ENCODE peak calls at places on chromosome X, in seven cellular contexts. One of them, this sample, is unnamed.

GRCh38 chrX:123339201-123339905 is 155.3 kb downstream of the GRIA3 start:
- DNase-seq in ACHN: no peak
- DNase-seq in activated CD4-positive, alpha-beta T cell treated with anti-CD3 and anti-CD28 coated beads for 1 hour: no peak
- DNase-seq in CD4-positive, alpha-beta memory T cell: no peak
- DNase-seq in mesothelial cell of epicardium: no peak
- DNase-seq in stomach: no peak
- DNase-seq in activated gamma-delta T cell treated with Interleukin-2 at 50 U/mL for 16 hours: no peak
- DNase-seq in this sample: no peak

GRCh38 chrX:133850414-133850813 is 135.0 kb downstream of the GPC3 start:
- DNase-seq in activated CD4-positive, alpha-beta T cell treated with anti-CD3 and anti-CD28 coated beads for 1 hour: no peak
- DNase-seq in CD4-positive, alpha-beta memory T cell: no peak
- DNase-seq in mesothelial cell of epicardium: no peak
- DNase-seq in activated gamma-delta T cell treated with Interleukin-2 at 50 U/mL for 16 hours: no peak
- DNase-seq in stomach: no peak
- DNase-seq in ACHN: no peak
- DNase-seq in this sample: no peak

GRCh38 chrX:136209016-136209738 is 42.0 kb downstream of the MAP7D3 start:
- DNase-seq in activated gamma-delta T cell treated with Interleukin-2 at 50 U/mL for 16 hours: peak
- DNase-seq in stomach: peak
- DNase-seq in activated CD4-positive, alpha-beta T cell treated with anti-CD3 and anti-CD28 coated beads for 1 hour: no peak
- DNase-seq in CD4-positive, alpha-beta memory T cell: peak
- DNase-seq in ACHN: peak
- DNase-seq in mesothelial cell of epicardium: no peak
- DNase-seq in this sample: peak

GRCh38 chrX:2820131-2820771 is 8.5 kb upstream of the GYG2 start:
- DNase-seq in stomach: no peak
- DNase-seq in activated CD4-positive, alpha-beta T cell treated with anti-CD3 and anti-CD28 coated beads for 1 hour: no peak
- DNase-seq in activated gamma-delta T cell treated with Interleukin-2 at 50 U/mL for 16 hours: no peak
- DNase-seq in mesothelial cell of epicardium: no peak
- DNase-seq in ACHN: no peak
- DNase-seq in CD4-positive, alpha-beta memory T cell: no peak
- DNase-seq in this sample: no peak

GRCh38 chrX:139044680-139045079 is 333.2 kb upstream of the FGF13 start:
- DNase-seq in activated gamma-delta T cell treated with Interleukin-2 at 50 U/mL for 16 hours: no peak
- DNase-seq in CD4-positive, alpha-beta memory T cell: no peak
- DNase-seq in stomach: no peak
- DNase-seq in activated CD4-positive, alpha-beta T cell treated with anti-CD3 and anti-CD28 coated beads for 1 hour: no peak
- DNase-seq in mesothelial cell of epicardium: no peak
- DNase-seq in ACHN: no peak
- DNase-seq in this sample: no peak

GRCh38 chrX:150032742-150033141 is 94.5 kb upstream of the EOLA2 start:
- DNase-seq in stomach: no peak
- DNase-seq in activated CD4-positive, alpha-beta T cell treated with anti-CD3 and anti-CD28 coated beads for 1 hour: no peak
- DNase-seq in CD4-positive, alpha-beta memory T cell: no peak
- DNase-seq in activated gamma-delta T cell treated with Interleukin-2 at 50 U/mL for 16 hours: no peak
- DNase-seq in ACHN: no peak
- DNase-seq in mesothelial cell of epicardium: no peak
- DNase-seq in this sample: no peak

GRCh38 chrX:37509349-37509748 is 62.1 kb upstream of the LANCL3 start:
- DNase-seq in ACHN: peak
- DNase-seq in activated CD4-positive, alpha-beta T cell treated with anti-CD3 and anti-CD28 coated beads for 1 hour: no peak
- DNase-seq in stomach: no peak
- DNase-seq in activated gamma-delta T cell treated with Interleukin-2 at 50 U/mL for 16 hours: no peak
- DNase-seq in mesothelial cell of epicardium: no peak
- DNase-seq in CD4-positive, alpha-beta memory T cell: no peak
- DNase-seq in this sample: no peak

GRCh38 chrX:15241258-15241657 is 28.6 kb downstream of the ASB9 start:
- DNase-seq in ACHN: no peak
- DNase-seq in stomach: no peak
- DNase-seq in activated CD4-positive, alpha-beta T cell treated with anti-CD3 and anti-CD28 coated beads for 1 hour: no peak
- DNase-seq in activated gamma-delta T cell treated with Interleukin-2 at 50 U/mL for 16 hours: no peak
- DNase-seq in mesothelial cell of epicardium: no peak
- DNase-seq in CD4-positive, alpha-beta memory T cell: no peak
- DNase-seq in this sample: no peak

GRCh38 chrX:25296850-25297249 is 281.1 kb upstream of the ARX start:
- DNase-seq in CD4-positive, alpha-beta memory T cell: no peak
- DNase-seq in ACHN: no peak
- DNase-seq in mesothelial cell of epicardium: no peak
- DNase-seq in activated gamma-delta T cell treated with Interleukin-2 at 50 U/mL for 16 hours: no peak
- DNase-seq in activated CD4-positive, alpha-beta T cell treated with anti-CD3 and anti-CD28 coated beads for 1 hour: no peak
- DNase-seq in stomach: no peak
- DNase-seq in this sample: no peak

GRCh38 chrX:14291626-14292025 is 237.7 kb upstream of the GLRA2 start:
- DNase-seq in activated CD4-positive, alpha-beta T cell treated with anti-CD3 and anti-CD28 coated beads for 1 hour: no peak
- DNase-seq in ACHN: no peak
- DNase-seq in activated gamma-delta T cell treated with Interleukin-2 at 50 U/mL for 16 hours: no peak
- DNase-seq in stomach: no peak
- DNase-seq in mesothelial cell of epicardium: no peak
- DNase-seq in CD4-positive, alpha-beta memory T cell: no peak
- DNase-seq in this sample: no peak

GRCh38 chrX:150100261-150100660 is 162.0 kb upstream of the EOLA2 start:
- DNase-seq in mesothelial cell of epicardium: no peak
- DNase-seq in activated CD4-positive, alpha-beta T cell treated with anti-CD3 and anti-CD28 coated beads for 1 hour: no peak
- DNase-seq in ACHN: no peak
- DNase-seq in activated gamma-delta T cell treated with Interleukin-2 at 50 U/mL for 16 hours: no peak
- DNase-seq in stomach: no peak
- DNase-seq in CD4-positive, alpha-beta memory T cell: no peak
- DNase-seq in this sample: no peak

GRCh38 chrX:19958530-19959486 is 32.1 kb downstream of the BCLAF3 start:
- DNase-seq in mesothelial cell of epicardium: no peak
- DNase-seq in stomach: no peak
- DNase-seq in activated CD4-positive, alpha-beta T cell treated with anti-CD3 and anti-CD28 coated beads for 1 hour: no peak
- DNase-seq in ACHN: no peak
- DNase-seq in CD4-positive, alpha-beta memory T cell: no peak
- DNase-seq in activated gamma-delta T cell treated with Interleukin-2 at 50 U/mL for 16 hours: no peak
- DNase-seq in this sample: no peak

GRCh38 chrX:50996930-50997329 is 86.4 kb downstream of the BMP15 start:
- DNase-seq in activated gamma-delta T cell treated with Interleukin-2 at 50 U/mL for 16 hours: no peak
- DNase-seq in mesothelial cell of epicardium: no peak
- DNase-seq in CD4-positive, alpha-beta memory T cell: no peak
- DNase-seq in ACHN: peak
- DNase-seq in activated CD4-positive, alpha-beta T cell treated with anti-CD3 and anti-CD28 coated beads for 1 hour: no peak
- DNase-seq in stomach: no peak
- DNase-seq in this sample: no peak

GRCh38 chrX:115337735-115338134 is 48.2 kb downstream of the LUZP4 start:
- DNase-seq in CD4-positive, alpha-beta memory T cell: no peak
- DNase-seq in mesothelial cell of epicardium: no peak
- DNase-seq in ACHN: no peak
- DNase-seq in activated CD4-positive, alpha-beta T cell treated with anti-CD3 and anti-CD28 coated beads for 1 hour: no peak
- DNase-seq in stomach: no peak
- DNase-seq in activated gamma-delta T cell treated with Interleukin-2 at 50 U/mL for 16 hours: no peak
- DNase-seq in this sample: no peak

GRCh38 chrX:4935846-4936245 is 1222.4 kb upstream of the PRKX start:
- DNase-seq in CD4-positive, alpha-beta memory T cell: no peak
- DNase-seq in mesothelial cell of epicardium: no peak
- DNase-seq in ACHN: no peak
- DNase-seq in stomach: no peak
- DNase-seq in activated gamma-delta T cell treated with Interleukin-2 at 50 U/mL for 16 hours: no peak
- DNase-seq in activated CD4-positive, alpha-beta T cell treated with anti-CD3 and anti-CD28 coated beads for 1 hour: no peak
- DNase-seq in this sample: no peak

GRCh38 chrX:136674270-136674986 is 26.5 kb downstream of the CD40LG start:
- DNase-seq in stomach: no peak
- DNase-seq in activated CD4-positive, alpha-beta T cell treated with anti-CD3 and anti-CD28 coated beads for 1 hour: no peak
- DNase-seq in mesothelial cell of epicardium: no peak
- DNase-seq in ACHN: no peak
- DNase-seq in CD4-positive, alpha-beta memory T cell: peak
- DNase-seq in activated gamma-delta T cell treated with Interleukin-2 at 50 U/mL for 16 hours: no peak
- DNase-seq in this sample: peak

GRCh38 chrX:79530310-79531108 is 163.4 kb upstream of the ITM2A start:
- DNase-seq in mesothelial cell of epicardium: no peak
- DNase-seq in ACHN: no peak
- DNase-seq in activated gamma-delta T cell treated with Interleukin-2 at 50 U/mL for 16 hours: no peak
- DNase-seq in CD4-positive, alpha-beta memory T cell: no peak
- DNase-seq in stomach: no peak
- DNase-seq in activated CD4-positive, alpha-beta T cell treated with anti-CD3 and anti-CD28 coated beads for 1 hour: no peak
- DNase-seq in this sample: no peak

GRCh38 chrX:154546354-154547244 is at the start of gene G6PD:
- DNase-seq in activated CD4-positive, alpha-beta T cell treated with anti-CD3 and anti-CD28 coated beads for 1 hour: peak
- DNase-seq in stomach: peak
- DNase-seq in mesothelial cell of epicardium: peak
- DNase-seq in activated gamma-delta T cell treated with Interleukin-2 at 50 U/mL for 16 hours: peak
- DNase-seq in CD4-positive, alpha-beta memory T cell: peak
- DNase-seq in ACHN: peak
- DNase-seq in this sample: no peak

This sample was measured in CD4-positive, CD25-positive, alpha-beta regulatory T cell.